ENCODE peak calls at places on chromosome 14, in six cellular contexts. A, Q, S, N, E and X are unnamed samples.

GRCh38 chr14:34682787-34683321 is 31.5 kb downstream of the CFL2 start:
- DNase-seq in Q (no peak), S (no peak), N (peak), E (no peak), A (no peak), X (no peak)

GRCh38 chr14:95289323-95290010 is 30.2 kb downstream of the CLMN start:
- DNase-seq in A (no peak), S (no peak), N (no peak), Q (no peak), E (no peak), X (no peak)

GRCh38 chr14:94098359-94098758 is 12.2 kb upstream of the IFI27 start:
- DNase-seq in A (no peak), S (no peak), E (no peak), N (no peak), Q (no peak), X (no peak)

GRCh38 chr14:63897706-63898105 is 44.9 kb downstream of the SYNE2 start:
- DNase-seq in E (no peak), N (no peak), Q (no peak), A (peak), S (no peak), X (no peak)

GRCh38 chr14:102817942-102818940 is 41.0 kb downstream of the TRAF3 start:
- DNase-seq in A (peak), E (no peak), Q (no peak), N (no peak), S (no peak), X (no peak)

GRCh38 chr14:50501642-50502041 is 30.7 kb downstream of the MAP4K5 start:
- DNase-seq in N (no peak), E (no peak), S (no peak), Q (no peak), A (peak), X (no peak)

GRCh38 chr14:101241807-101242278 is 319.5 kb upstream of the DIO3 start:
- DNase-seq in S (no peak), E (no peak), A (no peak), Q (no peak), N (no peak), X (no peak)

GRCh38 chr14:105999361-106000028 is 473.1 kb downstream of the TMEM121 start:
- DNase-seq in S (peak), E (peak), Q (peak), A (no peak), N (peak), X (no peak)

GRCh38 chr14:78618379-78618778 is 448.2 kb downstream of the NRXN3 start:
- DNase-seq in S (no peak), N (no peak), Q (no peak), A (no peak), E (no peak), X (no peak)

GRCh38 chr14:104158827-104159798 is 20.7 kb downstream of the KIF26A start:
- DNase-seq in E (peak), Q (peak), N (peak), A (no peak), S (no peak), X (no peak)

GRCh38 chr14:56127156-56127555 is 8.9 kb downstream of the PELI2 start:
- DNase-seq in N (no peak), E (no peak), S (no peak), Q (no peak), A (no peak), X (no peak)

GRCh38 chr14:51674294-51675002 is 22.7 kb downstream of the FRMD6 start:
- DNase-seq in Q (no peak), E (no peak), S (no peak), N (no peak), A (peak), X (no peak)

GRCh38 chr14:101188571-101188915 is 285.0 kb upstream of the RTL1 start:
- DNase-seq in A (no peak), N (no peak), Q (no peak), S (no peak), E (no peak), X (no peak)

DNA sequence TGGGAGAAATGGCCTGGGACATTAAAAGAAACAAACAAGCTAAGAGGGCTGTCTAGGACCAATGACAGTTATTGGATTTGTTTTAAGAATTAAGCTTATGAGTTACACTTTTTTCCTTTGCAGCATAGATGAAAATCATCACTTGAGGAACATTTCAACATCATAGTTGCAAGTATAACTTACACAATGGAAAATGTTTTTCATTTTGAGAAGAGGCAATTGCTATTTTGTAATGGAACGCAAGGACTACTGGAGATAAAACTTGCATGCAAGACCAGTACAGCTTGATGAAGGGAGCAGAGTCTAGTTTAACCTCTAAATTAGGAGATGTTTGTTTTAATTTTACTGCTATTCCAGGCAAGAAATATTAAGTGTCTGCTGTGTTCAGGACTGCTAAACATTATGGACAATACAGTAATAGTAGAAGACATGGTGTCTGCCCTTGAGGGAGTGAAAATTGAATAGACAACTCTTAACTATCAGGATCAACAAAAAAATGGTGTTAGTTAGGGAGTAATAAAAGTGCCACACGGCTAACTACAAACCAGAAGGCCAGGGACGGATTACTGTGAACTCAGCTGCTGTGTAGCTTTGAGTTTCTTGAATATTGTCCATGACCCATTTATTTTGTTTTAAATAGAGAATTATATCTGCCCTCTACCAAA is 374.5 kb downstream of the RAD51B start:
- DNase-seq in N (no peak), E (no peak), A (no peak), S (no peak), Q (no peak), X (no peak)
- H3K27ac ChIP-seq in N (no peak), E (no peak), A (no peak), S (no peak), Q (peak), X (peak)

GRCh38 chr14:68551045-68551683 is 241.7 kb downstream of the ZFP36L1 start:
- DNase-seq in E (no peak), Q (no peak), S (no peak), N (no peak), A (no peak), X (no peak)

GRCh38 chr14:68554231-68554630 is 238.6 kb downstream of the ZFP36L1 start:
- DNase-seq in E (no peak), N (no peak), A (no peak), Q (no peak), S (no peak), X (no peak)

GRCh38 chr14:68553326-68553725 is 239.5 kb downstream of the ZFP36L1 start:
- DNase-seq in S (no peak), E (no peak), N (no peak), A (no peak), Q (no peak), X (no peak)

GRCh38 chr14:68552075-68552474 is 240.8 kb downstream of the ZFP36L1 start:
- DNase-seq in S (no peak), E (no peak), N (no peak), Q (no peak), A (no peak), X (no peak)

GRCh38 chr14:68552597-68552996 is 240.3 kb downstream of the ZFP36L1 start:
- DNase-seq in S (no peak), E (no peak), Q (no peak), A (peak), N (no peak), X (no peak)
- H3K27ac ChIP-seq in S (no peak), E (peak), Q (no peak), A (no peak), N (peak), X (peak)

GRCh38 chr14:65103150-65103760 is 938 bp upstream of the MAX start:
- DNase-seq in S (peak), E (no peak), Q (no peak), A (peak), N (no peak), X (peak)
- H3K27ac ChIP-seq in S (peak), E (peak), Q (no peak), A (peak), N (peak), X (peak)

DNA sequence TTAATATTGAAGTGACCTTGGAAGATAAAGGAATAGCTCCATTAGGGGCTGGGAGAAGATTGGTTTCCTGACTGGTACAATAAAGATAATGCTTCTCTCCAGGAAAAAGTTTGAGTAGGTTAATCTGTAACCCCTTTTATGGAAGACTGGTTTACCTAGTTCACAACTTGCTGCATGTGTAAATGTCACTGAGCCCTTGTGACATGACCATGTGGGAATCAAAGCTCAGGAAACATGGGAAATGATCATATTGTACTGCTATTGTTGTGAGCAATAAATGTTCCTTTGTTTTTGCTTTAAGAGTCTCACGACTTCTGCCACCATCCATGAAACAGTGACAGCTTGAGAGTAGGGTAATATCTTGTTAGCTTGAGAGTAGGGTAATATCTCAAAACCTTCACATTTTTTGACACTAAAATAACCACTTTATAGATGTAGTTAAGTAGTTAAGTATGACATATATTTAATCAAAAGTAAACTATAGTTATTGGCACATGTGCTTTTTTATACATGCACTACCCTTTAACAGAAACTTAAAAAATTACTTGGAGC is 1338.6 kb downstream of the FSCB start:
- DNase-seq in A (no peak), E (no peak), N (no peak), S (no peak), Q (no peak), X (no peak)
- H3K27ac ChIP-seq in A (no peak), E (no peak), N (no peak), S (no peak), Q (no peak), X (no peak)

GRCh38 chr14:89956294-89957009 is 725 bp downstream of the TDP1 start:
- DNase-seq in Q (peak), S (peak), E (peak), N (peak), A (peak), X (peak)

GRCh38 chr14:89953602-89954001 is 928 bp downstream of the EFCAB11 start:
- DNase-seq in A (no peak), N (no peak), Q (no peak), S (peak), E (no peak), X (no peak)

GRCh38 chr14:89955418-89956293 is at the start of gene TDP1:
- DNase-seq in A (peak), N (peak), S (peak), E (peak), Q (peak), X (peak)

GRCh38 chr14:89954045-89955021 is at the start of gene EFCAB11:
- DNase-seq in E (peak), A (peak), N (peak), Q (peak), S (peak), X (peak)

DNA sequence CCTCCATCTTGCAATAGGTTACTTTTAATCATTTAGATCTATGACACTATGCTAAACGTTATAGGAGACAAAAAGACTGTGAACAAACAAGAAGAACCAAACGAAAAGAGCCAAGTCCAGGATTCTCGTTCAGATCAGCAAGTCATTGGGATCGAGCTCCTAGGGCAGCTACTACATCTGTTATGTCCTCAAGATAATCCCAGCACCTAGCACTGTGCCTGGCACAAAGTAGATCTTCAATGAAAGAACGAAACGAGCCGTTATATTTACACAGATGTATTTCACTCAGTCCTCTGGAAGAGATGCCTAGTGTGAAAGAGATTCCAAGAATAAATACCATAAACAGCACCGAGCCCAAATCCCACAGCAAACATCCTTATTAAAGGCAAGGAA is 488 bp upstream of the EFCAB11 start:
- DNase-seq in N (no peak), A (no peak), S (no peak), E (no peak), Q (no peak), X (no peak)
- H3K27ac ChIP-seq in N (peak), A (peak), S (peak), E (peak), Q (peak), X (peak)